ENCODE peak calls at places on chromosomes 7 and 10, in seven cellular contexts. One of them, this sample, is unnamed.
A peak's percentile ranks its signal among the peaks of the same experiment; 100 is the strongest.

GRCh38 chr10:74223755-74224530 is 72.9 kb downstream of the ADK start:
- DNase-seq in PC-3: peak; percentile 99
- DNase-seq in Calu3: no peak
- DNase-seq in stimulated activated CD8-positive, alpha-beta memory T cell treated with anti-CD3 and anti-CD28 coated beads, Interleukin-7, amount 100 ng/mL, for 1 hour: no peak
- DNase-seq in DMS153: no peak
- DNase-seq in fibroblast of villous mesenchyme: peak; percentile 56
- DNase-seq in lung: no peak
- DNase-seq in this sample: no peak

GRCh38 chr7:121633186-121633585 is 237.1 kb upstream of the FAM3C start:
- DNase-seq in DMS153: no peak
- DNase-seq in stimulated activated CD8-positive, alpha-beta memory T cell treated with anti-CD3 and anti-CD28 coated beads, Interleukin-7, amount 100 ng/mL, for 1 hour: no peak
- DNase-seq in lung: no peak
- DNase-seq in fibroblast of villous mesenchyme: no peak
- DNase-seq in Calu3: no peak
- DNase-seq in PC-3: no peak
- DNase-seq in this sample: no peak

GRCh38 chr7:119935418-119936025 is 337.5 kb upstream of the KCND2 start:
- DNase-seq in lung: no peak
- DNase-seq in PC-3: peak; percentile 60
- DNase-seq in fibroblast of villous mesenchyme: peak; percentile 72
- DNase-seq in Calu3: no peak
- DNase-seq in stimulated activated CD8-positive, alpha-beta memory T cell treated with anti-CD3 and anti-CD28 coated beads, Interleukin-7, amount 100 ng/mL, for 1 hour: no peak
- DNase-seq in DMS153: no peak
- DNase-seq in this sample: no peak

GRCh38 chr7:120991570-120991969 is 3.1 kb downstream of the CPED1 start:
- DNase-seq in stimulated activated CD8-positive, alpha-beta memory T cell treated with anti-CD3 and anti-CD28 coated beads, Interleukin-7, amount 100 ng/mL, for 1 hour: no peak
- DNase-seq in lung: no peak
- DNase-seq in PC-3: peak; percentile 41
- DNase-seq in fibroblast of villous mesenchyme: peak; percentile 58
- DNase-seq in Calu3: no peak
- DNase-seq in DMS153: no peak
- DNase-seq in this sample: no peak

GRCh38 chr10:71080381-71081228 is 131.8 kb upstream of the UNC5B start:
- DNase-seq in stimulated activated CD8-positive, alpha-beta memory T cell treated with anti-CD3 and anti-CD28 coated beads, Interleukin-7, amount 100 ng/mL, for 1 hour: no peak
- DNase-seq in DMS153: no peak
- DNase-seq in Calu3: no peak
- DNase-seq in lung: peak; percentile 25
- DNase-seq in fibroblast of villous mesenchyme: no peak
- DNase-seq in PC-3: no peak
- DNase-seq in this sample: no peak

GRCh38 chr7:73487486-73487885 is 34.6 kb downstream of the BAZ1B start:
- DNase-seq in lung: no peak
- DNase-seq in stimulated activated CD8-positive, alpha-beta memory T cell treated with anti-CD3 and anti-CD28 coated beads, Interleukin-7, amount 100 ng/mL, for 1 hour: no peak
- DNase-seq in DMS153: no peak
- DNase-seq in Calu3: no peak
- DNase-seq in PC-3: no peak
- DNase-seq in fibroblast of villous mesenchyme: peak; percentile 29
- DNase-seq in this sample: no peak

GRCh38 chr7:99190359-99191009 is 17.4 kb downstream of the KPNA7 start:
- DNase-seq in Calu3: no peak
- DNase-seq in stimulated activated CD8-positive, alpha-beta memory T cell treated with anti-CD3 and anti-CD28 coated beads, Interleukin-7, amount 100 ng/mL, for 1 hour: no peak
- DNase-seq in DMS153: no peak
- DNase-seq in fibroblast of villous mesenchyme: no peak
- DNase-seq in lung: no peak
- DNase-seq in PC-3: no peak
- DNase-seq in this sample: no peak

GRCh38 chr7:151798851-151799428 is 78.0 kb downstream of the PRKAG2 start:
- DNase-seq in lung: no peak
- DNase-seq in DMS153: no peak
- DNase-seq in stimulated activated CD8-positive, alpha-beta memory T cell treated with anti-CD3 and anti-CD28 coated beads, Interleukin-7, amount 100 ng/mL, for 1 hour: no peak
- DNase-seq in fibroblast of villous mesenchyme: no peak
- DNase-seq in PC-3: no peak
- DNase-seq in Calu3: no peak
- DNase-seq in this sample: no peak

GRCh38 chr7:30434140-30434799 is 44.3 kb downstream of the NOD1 start:
- DNase-seq in DMS153: peak; percentile 55
- DNase-seq in fibroblast of villous mesenchyme: no peak
- DNase-seq in stimulated activated CD8-positive, alpha-beta memory T cell treated with anti-CD3 and anti-CD28 coated beads, Interleukin-7, amount 100 ng/mL, for 1 hour: no peak
- DNase-seq in Calu3: no peak
- DNase-seq in lung: no peak
- DNase-seq in PC-3: no peak
- DNase-seq in this sample: no peak

GRCh38 chr10:74063256-74063655 is 65.3 kb downstream of the VCL start:
- DNase-seq in stimulated activated CD8-positive, alpha-beta memory T cell treated with anti-CD3 and anti-CD28 coated beads, Interleukin-7, amount 100 ng/mL, for 1 hour: no peak
- DNase-seq in Calu3: no peak
- DNase-seq in PC-3: peak; percentile 56
- DNase-seq in fibroblast of villous mesenchyme: no peak
- DNase-seq in DMS153: no peak
- DNase-seq in lung: no peak
- DNase-seq in this sample: no peak

This sample was measured in neural crest cell.